ENCODE peak calls at places on chromosomes 12 and 14, in eight cellular contexts. Z is ELR, E is PC-3, L is EL, C is hepatic stellate cell, W is NCI-H1092, F is WTC11, J is H4. R is an unnamed sample.

GRCh38 chr14:72745546-72745945 is 148.4 kb downstream of the DPF3 start:
- DNase-seq in W (no peak), C (peak), J (no peak), Z (peak), E (peak), L (peak), F (no peak), R (no peak)

GRCh38 chr12:65891987-65892481 is 67.8 kb downstream of the HMGA2 start:
- DNase-seq in F (no peak), C (peak), J (peak), E (peak), Z (peak), W (no peak), L (peak), R (peak)

GRCh38 chr14:105527381-105528196 is 1.2 kb downstream of the TMEM121 start:
- DNase-seq in J (no peak), Z (no peak), W (no peak), F (no peak), L (no peak), E (no peak), C (no peak), R (no peak)

GRCh38 chr14:99122521-99123125 is 149.4 kb downstream of the BCL11B start:
- DNase-seq in Z (no peak), C (no peak), J (no peak), L (no peak), W (no peak), F (no peak), E (peak), R (no peak)

GRCh38 chr14:85463512-85463911 is 66.4 kb upstream of the FLRT2 start:
- DNase-seq in E (no peak), L (no peak), F (no peak), Z (no peak), J (no peak), W (peak), C (no peak), R (peak)

GRCh38 chr12:82873951-82874350 is 187.2 kb downstream of the TMTC2 start:
- DNase-seq in W (no peak), C (no peak), J (no peak), E (no peak), Z (no peak), F (no peak), L (no peak), R (no peak)

GRCh38 chr14:91228112-91229004 is 16.1 kb downstream of the GPR68 start:
- DNase-seq in Z (peak), C (no peak), L (peak), E (peak), F (peak), J (no peak), W (no peak), R (no peak)

GRCh38 chr14:91286530-91286937 is 42.0 kb upstream of the GPR68 start:
- DNase-seq in F (peak), C (peak), L (peak), E (peak), W (peak), J (peak), Z (peak), R (peak)

GRCh38 chr12:102323799-102324198 is 126.2 kb upstream of the PMCH start:
- DNase-seq in E (no peak), L (no peak), W (no peak), F (no peak), C (no peak), J (no peak), Z (no peak), R (no peak)

GRCh38 chr12:98402671-98403070 is 112.7 kb upstream of the TMPO start:
- DNase-seq in L (no peak), F (no peak), C (no peak), Z (no peak), E (no peak), W (no peak), J (no peak), R (no peak)

GRCh38 chr14:101616202-101616601 is 54.9 kb downstream of the DIO3 start:
- DNase-seq in L (no peak), E (no peak), F (no peak), Z (no peak), W (no peak), C (no peak), J (no peak), R (no peak)

GRCh38 chr12:71694099-71694820 is 8.4 kb downstream of the TMEM19 start:
- DNase-seq in E (no peak), J (no peak), W (no peak), L (no peak), Z (no peak), C (no peak), F (no peak), R (no peak)

GRCh38 chr14:54593860-54594259 is 26.9 kb downstream of the SAMD4A start:
- DNase-seq in J (no peak), E (peak), W (no peak), F (no peak), C (no peak), L (peak), Z (peak), R (no peak)

GRCh38 chr14:95309261-95310051 is 10.3 kb downstream of the CLMN start:
- DNase-seq in Z (no peak), W (no peak), L (no peak), F (no peak), E (no peak), J (no peak), C (no peak), R (no peak)

GRCh38 chr12:67592228-67593011 is 56.1 kb upstream of the DYRK2 start:
- DNase-seq in Z (peak), J (peak), W (no peak), C (peak), F (no peak), L (peak), E (peak), R (no peak)

GRCh38 chr12:11727133-11727664 is 77.7 kb downstream of the ETV6 start:
- DNase-seq in Z (no peak), J (no peak), F (no peak), L (no peak), E (no peak), C (no peak), W (no peak), R (no peak)

GRCh38 chr14:33837943-33838683 is 112.8 kb downstream of the EGLN3 start:
- DNase-seq in C (no peak), J (no peak), L (no peak), Z (no peak), W (no peak), F (no peak), E (no peak), R (no peak)

GRCh38 chr12:80702889-80703605 is 4.4 kb upstream of the MYF6 start:
- DNase-seq in W (no peak), F (no peak), C (peak), E (peak), L (peak), Z (peak), J (peak), R (peak)

GRCh38 chr12:75951399-75952228 is 80.0 kb downstream of the PHLDA1 start:
- DNase-seq in F (no peak), Z (peak), E (peak), L (peak), W (no peak), J (no peak), C (no peak), R (no peak)

GRCh38 chr14:99213603-99214002 is 58.4 kb downstream of the BCL11B start:
- DNase-seq in L (no peak), E (no peak), J (no peak), F (no peak), Z (no peak), W (no peak), C (no peak), R (no peak)

GRCh38 chr14:47675239-47675488 is 241 bp downstream of the MDGA2 start:
- DNase-seq in Z (no peak), L (no peak), C (no peak), J (no peak), F (no peak), W (no peak), E (no peak), R (no peak)

GRCh38 chr12:54173066-54173726 is 15.6 kb downstream of the SMUG1 start:
- DNase-seq in E (peak), Z (peak), L (peak), F (peak), C (peak), W (peak), J (no peak), R (peak)

GRCh38 chr12:12835378-12836145 is 22.4 kb downstream of the DDX47 start:
- DNase-seq in W (no peak), F (no peak), C (no peak), L (peak), E (peak), Z (peak), J (no peak), R (no peak)

GRCh38 chr14:98728024-98728423 is 544.0 kb downstream of the BCL11B start:
- DNase-seq in E (no peak), J (no peak), L (no peak), W (no peak), C (no peak), Z (no peak), F (no peak), R (no peak)

GRCh38 chr12:92971869-92972524 is 42.9 kb upstream of the EEA1 start:
- DNase-seq in W (no peak), Z (peak), E (peak), F (no peak), J (no peak), C (peak), L (peak), R (no peak)

GRCh38 chr12:109134186-109134917 is 18.0 kb downstream of the ACACB start:
- DNase-seq in C (peak), Z (peak), W (no peak), E (peak), F (peak), L (peak), J (no peak), R (peak)

GRCh38 chr12:13024151-13024946 is 19.8 kb upstream of the FAM234B start:
- DNase-seq in F (no peak), C (peak), Z (peak), E (no peak), L (peak), W (no peak), J (no peak), R (peak)

GRCh38 chr12:101823039-101823438 is 7.7 kb downstream of the GNPTAB start:
- DNase-seq in Z (no peak), L (no peak), J (no peak), W (no peak), E (no peak), F (no peak), C (no peak), R (no peak)

GRCh38 chr12:30753233-30753632 is 1.5 kb downstream of the CAPRIN2 start:
- DNase-seq in J (peak), C (peak), L (peak), Z (peak), F (peak), W (no peak), E (peak), R (no peak)

GRCh38 chr14:70032447-70032846 is 153.2 kb downstream of the SMOC1 start:
- DNase-seq in F (peak), W (no peak), C (no peak), J (peak), Z (no peak), E (peak), L (peak), R (no peak)

GRCh38 chr14:68952544-68953535 is 26.3 kb downstream of the ACTN1 start:
- DNase-seq in J (peak), C (no peak), Z (peak), F (no peak), E (no peak), L (peak), W (no peak), R (no peak)

R was measured in body of pancreas.